ENCODE peak calls at places on chromosome 15, in seven cellular contexts. One of them, this sample, is unnamed.

GRCh38 chr15:93451265-93451664 is 362.3 kb upstream of the RGMA start:
- DNase-seq in NB4: no peak
- DNase-seq in tibial nerve: peak
- DNase-seq in A549: no peak
- DNase-seq in sigmoid colon: no peak
- DNase-seq in breast epithelium: no peak
- DNase-seq in spleen: no peak
- DNase-seq in this sample: no peak

GRCh38 chr15:74958908-74959642 is 2.5 kb upstream of the RPP25 start:
- DNase-seq in NB4: no peak
- DNase-seq in tibial nerve: no peak
- DNase-seq in A549: no peak
- DNase-seq in sigmoid colon: no peak
- DNase-seq in breast epithelium: no peak
- DNase-seq in spleen: no peak
- DNase-seq in this sample: peak

GRCh38 chr15:89971592-89971997 is 29.5 kb upstream of the ZNF710 start:
- DNase-seq in NB4: peak
- DNase-seq in tibial nerve: no peak
- DNase-seq in A549: peak
- DNase-seq in sigmoid colon: no peak
- DNase-seq in breast epithelium: peak
- DNase-seq in spleen: no peak
- DNase-seq in this sample: peak

GRCh38 chr15:60644903-60645302 is 166.0 kb upstream of the ICE2 start:
- DNase-seq in NB4: no peak
- DNase-seq in tibial nerve: no peak
- DNase-seq in A549: no peak
- DNase-seq in sigmoid colon: no peak
- DNase-seq in breast epithelium: no peak
- DNase-seq in spleen: no peak
- DNase-seq in this sample: no peak

GRCh38 chr15:93058904-93059427 is 30.0 kb downstream of the RGMA start:
- DNase-seq in NB4: no peak
- DNase-seq in tibial nerve: no peak
- DNase-seq in A549: no peak
- DNase-seq in sigmoid colon: no peak
- DNase-seq in breast epithelium: no peak
- DNase-seq in spleen: no peak
- DNase-seq in this sample: no peak

GRCh38 chr15:95176794-95177577 is 945.6 kb downstream of the MCTP2 start:
- DNase-seq in NB4: peak
- DNase-seq in tibial nerve: no peak
- DNase-seq in A549: no peak
- DNase-seq in sigmoid colon: no peak
- DNase-seq in breast epithelium: no peak
- DNase-seq in spleen: no peak
- DNase-seq in this sample: no peak

GRCh38 chr15:98914626-98915025 is 93.0 kb downstream of the PGPEP1L start:
- DNase-seq in NB4: no peak
- DNase-seq in tibial nerve: no peak
- DNase-seq in A549: no peak
- DNase-seq in sigmoid colon: peak
- DNase-seq in breast epithelium: no peak
- DNase-seq in spleen: no peak
- DNase-seq in this sample: no peak

GRCh38 chr15:25134546-25134945 is 179.8 kb downstream of the SNRPN start:
- DNase-seq in NB4: peak
- DNase-seq in tibial nerve: no peak
- DNase-seq in A549: no peak
- DNase-seq in sigmoid colon: no peak
- DNase-seq in breast epithelium: no peak
- DNase-seq in spleen: no peak
- DNase-seq in this sample: peak

GRCh38 chr15:101251830-101252820 is at the start of gene CHSY1:
- DNase-seq in NB4: peak
- DNase-seq in tibial nerve: peak
- DNase-seq in A549: peak
- DNase-seq in sigmoid colon: peak
- DNase-seq in breast epithelium: peak
- DNase-seq in spleen: peak
- DNase-seq in this sample: peak

GRCh38 chr15:101652783-101653430 is 726 bp upstream of the TM2D3 start:
- DNase-seq in NB4: no peak
- DNase-seq in tibial nerve: no peak
- DNase-seq in A549: no peak
- DNase-seq in sigmoid colon: peak
- DNase-seq in breast epithelium: no peak
- DNase-seq in spleen: peak
- DNase-seq in this sample: no peak

GRCh38 chr15:91849749-91850161 is 3.8 kb upstream of the SLCO3A1 start:
- DNase-seq in NB4: peak
- DNase-seq in tibial nerve: no peak
- DNase-seq in A549: peak
- DNase-seq in sigmoid colon: no peak
- DNase-seq in breast epithelium: no peak
- DNase-seq in spleen: no peak
- DNase-seq in this sample: no peak

GRCh38 chr15:77416954-77417353 is 3.0 kb downstream of the PEAK1 start:
- DNase-seq in NB4: no peak
- DNase-seq in tibial nerve: no peak
- DNase-seq in A549: no peak
- DNase-seq in sigmoid colon: no peak
- DNase-seq in breast epithelium: no peak
- DNase-seq in spleen: no peak
- DNase-seq in this sample: no peak

GRCh38 chr15:90585863-90586262 is 56.1 kb downstream of the CRTC3 start:
- DNase-seq in NB4: no peak
- DNase-seq in tibial nerve: no peak
- DNase-seq in A549: no peak
- DNase-seq in sigmoid colon: no peak
- DNase-seq in breast epithelium: no peak
- DNase-seq in spleen: no peak
- DNase-seq in this sample: no peak

GRCh38 chr15:90557651-90558084 is 27.9 kb downstream of the CRTC3 start:
- DNase-seq in NB4: no peak
- DNase-seq in tibial nerve: peak
- DNase-seq in A549: no peak
- DNase-seq in sigmoid colon: peak
- DNase-seq in breast epithelium: peak
- DNase-seq in spleen: no peak
- DNase-seq in this sample: peak

GRCh38 chr15:51191766-51192165 is 97.1 kb upstream of the TNFAIP8L3 start:
- DNase-seq in NB4: no peak
- DNase-seq in tibial nerve: no peak
- DNase-seq in A549: no peak
- DNase-seq in sigmoid colon: no peak
- DNase-seq in breast epithelium: no peak
- DNase-seq in spleen: no peak
- DNase-seq in this sample: no peak

GRCh38 chr15:74489518-74490338 is 28.8 kb upstream of the UBL7 start:
- DNase-seq in NB4: peak
- DNase-seq in tibial nerve: peak
- DNase-seq in A549: peak
- DNase-seq in sigmoid colon: no peak
- DNase-seq in breast epithelium: no peak
- DNase-seq in spleen: peak
- DNase-seq in this sample: peak

GRCh38 chr15:78049691-78050440 is 27.6 kb downstream of the TBC1D2B start:
- DNase-seq in NB4: peak
- DNase-seq in tibial nerve: no peak
- DNase-seq in A549: no peak
- DNase-seq in sigmoid colon: no peak
- DNase-seq in breast epithelium: no peak
- DNase-seq in spleen: peak
- DNase-seq in this sample: peak

GRCh38 chr15:80055933-80056332 is 3.5 kb upstream of the ZFAND6 start:
- DNase-seq in NB4: no peak
- DNase-seq in tibial nerve: no peak
- DNase-seq in A549: no peak
- DNase-seq in sigmoid colon: no peak
- DNase-seq in breast epithelium: no peak
- DNase-seq in spleen: no peak
- DNase-seq in this sample: no peak

GRCh38 chr15:80058044-80058443 is 1.4 kb upstream of the ZFAND6 start:
- DNase-seq in NB4: no peak
- DNase-seq in tibial nerve: no peak
- DNase-seq in A549: no peak
- DNase-seq in sigmoid colon: no peak
- DNase-seq in breast epithelium: no peak
- DNase-seq in spleen: no peak
- DNase-seq in this sample: no peak

GRCh38 chr15:80061581-80061980 is 2.1 kb downstream of the ZFAND6 start:
- DNase-seq in NB4: no peak
- DNase-seq in tibial nerve: no peak
- DNase-seq in A549: no peak
- DNase-seq in sigmoid colon: no peak
- DNase-seq in breast epithelium: no peak
- DNase-seq in spleen: no peak
- DNase-seq in this sample: no peak

GRCh38 chr15:80058851-80059785 is at the start of gene ZFAND6:
- DNase-seq in NB4: peak
- DNase-seq in tibial nerve: peak
- DNase-seq in A549: peak
- DNase-seq in sigmoid colon: peak
- DNase-seq in breast epithelium: peak
- DNase-seq in spleen: peak
- DNase-seq in this sample: peak

DNA sequence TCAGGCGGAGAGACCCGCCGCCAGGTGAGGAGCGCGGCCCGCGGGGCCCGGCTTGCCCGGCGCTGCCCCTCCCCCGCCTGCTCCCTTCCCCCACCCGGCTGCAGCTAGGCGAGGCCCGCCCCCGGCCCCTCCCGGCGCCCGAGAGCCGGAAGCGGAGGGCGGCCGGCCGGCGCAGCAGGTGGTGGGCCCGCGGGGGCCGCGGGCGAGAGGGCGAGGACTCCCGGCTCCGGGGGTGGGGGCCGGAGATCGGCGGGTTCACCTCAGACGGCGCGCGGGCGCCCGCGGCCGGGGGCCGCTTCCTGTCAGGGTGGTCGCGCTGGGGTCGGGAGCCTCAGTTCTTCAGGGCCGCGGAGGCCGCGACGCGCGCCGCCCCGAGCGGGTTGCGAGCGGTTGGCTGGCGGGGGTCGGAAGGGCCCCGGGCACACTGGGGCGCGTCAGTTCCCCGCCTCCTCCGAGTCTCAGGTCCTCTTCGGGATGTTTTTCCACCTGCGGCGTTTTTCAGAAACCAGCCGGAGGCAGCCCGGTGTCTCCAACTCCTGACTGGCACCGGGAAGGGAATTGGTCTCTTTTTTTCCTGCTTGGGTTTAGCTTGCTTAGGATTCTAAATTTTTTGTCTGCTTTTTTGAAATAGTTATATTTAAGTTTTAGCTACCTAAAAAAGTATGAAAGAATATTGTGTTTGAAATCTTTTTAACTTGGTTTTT is 462 bp downstream of the ZFAND6 start:
- DNase-seq in NB4: peak
- DNase-seq in tibial nerve: no peak
- DNase-seq in A549: peak
- DNase-seq in sigmoid colon: peak
- DNase-seq in breast epithelium: no peak
- DNase-seq in spleen: no peak
- DNase-seq in this sample: no peak
- TF ChIP-seq POLR2A in NB4: peak
- TF ChIP-seq POLR2A in tibial nerve: no peak
- TF ChIP-seq POLR2A in A549: peak
- TF ChIP-seq POLR2A in sigmoid colon: no peak
- TF ChIP-seq POLR2A in breast epithelium: no peak
- TF ChIP-seq POLR2A in spleen: peak
- TF ChIP-seq POLR2A in this sample: no peak

GRCh38 chr15:67777071-67777470 is 48.2 kb upstream of the SKOR1 start:
- DNase-seq in NB4: no peak
- DNase-seq in tibial nerve: no peak
- DNase-seq in A549: no peak
- DNase-seq in sigmoid colon: no peak
- DNase-seq in breast epithelium: no peak
- DNase-seq in spleen: no peak
- DNase-seq in this sample: no peak
- TF ChIP-seq POLR2A in NB4: no peak
- TF ChIP-seq POLR2A in tibial nerve: no peak
- TF ChIP-seq POLR2A in A549: no peak
- TF ChIP-seq POLR2A in sigmoid colon: no peak
- TF ChIP-seq POLR2A in breast epithelium: no peak
- TF ChIP-seq POLR2A in spleen: no peak
- TF ChIP-seq POLR2A in this sample: no peak

DNA sequence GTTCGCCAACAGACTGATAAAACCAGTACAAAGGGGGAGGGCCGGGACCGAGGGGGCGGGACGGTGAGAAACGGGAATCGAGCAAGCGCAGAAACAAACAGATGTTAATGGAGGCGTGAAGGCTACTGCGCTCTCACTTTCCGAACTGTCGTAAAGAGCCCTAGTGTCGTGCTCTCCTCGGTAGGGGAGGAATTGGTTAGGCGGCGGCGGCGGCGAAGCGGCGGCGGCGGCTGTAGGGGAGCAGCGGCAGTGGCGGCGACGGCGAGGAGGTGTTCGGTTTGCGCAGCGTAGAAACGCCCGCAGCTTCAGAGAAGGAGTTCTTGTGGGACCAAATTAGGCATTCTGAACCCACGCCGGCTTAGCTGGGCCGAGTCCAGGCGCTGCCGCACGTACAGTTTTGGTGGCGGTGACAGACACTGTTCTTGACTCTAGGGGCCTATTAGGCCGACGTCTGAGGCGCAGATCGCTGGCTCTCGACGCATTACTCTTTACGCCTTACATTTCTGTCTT is at the start of gene RNF111:
- DNase-seq in NB4: peak
- DNase-seq in tibial nerve: peak
- DNase-seq in A549: peak
- DNase-seq in sigmoid colon: peak
- DNase-seq in breast epithelium: peak
- DNase-seq in spleen: peak
- DNase-seq in this sample: peak
- TF ChIP-seq POLR2A in NB4: peak
- TF ChIP-seq POLR2A in tibial nerve: peak
- TF ChIP-seq POLR2A in A549: peak
- TF ChIP-seq POLR2A in sigmoid colon: peak
- TF ChIP-seq POLR2A in breast epithelium: peak
- TF ChIP-seq POLR2A in spleen: peak
- TF ChIP-seq POLR2A in this sample: no peak

DNA sequence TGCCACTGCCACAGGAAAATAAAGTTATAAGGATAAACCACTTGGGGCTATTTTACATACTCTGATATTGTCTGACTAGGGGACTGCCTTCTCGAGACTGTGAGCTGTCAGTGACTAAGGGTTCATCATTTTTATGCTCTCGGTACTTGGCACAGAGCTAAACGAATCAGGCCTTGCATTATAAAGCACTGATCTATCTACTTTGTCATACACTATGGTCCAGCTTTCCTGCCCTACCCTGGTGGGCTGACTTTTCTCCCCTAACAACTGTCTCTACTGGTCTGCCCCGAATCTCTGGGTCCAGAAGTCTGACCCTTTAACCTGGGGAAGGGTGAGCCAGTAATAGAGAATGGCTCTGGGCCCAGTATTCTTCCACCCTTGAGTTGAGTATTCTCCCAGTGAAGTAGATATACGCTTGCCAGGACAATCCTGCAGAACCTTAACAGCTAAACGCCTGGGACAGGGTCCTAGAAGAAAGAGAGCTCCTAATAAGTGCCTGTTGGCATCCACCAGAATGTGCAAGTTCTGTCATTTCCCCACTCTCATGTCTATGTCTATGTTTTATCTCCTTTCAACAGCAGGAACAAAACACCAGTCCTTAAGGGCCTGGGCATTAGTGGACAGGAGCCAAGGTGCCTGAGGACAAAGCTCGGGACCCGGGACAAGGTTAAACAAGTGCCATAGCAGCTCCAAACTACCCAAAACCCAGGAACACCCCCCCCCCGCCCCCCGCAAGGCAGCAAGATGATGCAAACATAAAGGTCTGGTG is 1.3 kb downstream of the LARP6 start:
- DNase-seq in NB4: no peak
- DNase-seq in tibial nerve: no peak
- DNase-seq in A549: no peak
- DNase-seq in sigmoid colon: no peak
- DNase-seq in breast epithelium: no peak
- DNase-seq in spleen: no peak
- DNase-seq in this sample: no peak
- TF ChIP-seq POLR2A in NB4: no peak
- TF ChIP-seq POLR2A in tibial nerve: no peak
- TF ChIP-seq POLR2A in A549: no peak
- TF ChIP-seq POLR2A in sigmoid colon: no peak
- TF ChIP-seq POLR2A in breast epithelium: no peak
- TF ChIP-seq POLR2A in spleen: no peak
- TF ChIP-seq POLR2A in this sample: no peak

This sample was measured in testis.